ENCODE peak calls at places on chromosomes 4 and X, in five cellular contexts. One of them, this sample, is unnamed.

GRCh38 chr4:1058198-1058996 is 47.0 kb downstream of the FGFRL1 start:
- DNase-seq in body of pancreas: no peak
- DNase-seq in transverse colon: peak
- DNase-seq in ovary: peak
- DNase-seq in K562: no peak
- DNase-seq in this sample: no peak

GRCh38 chr4:145420595-145421214 is 60.9 kb upstream of the SMAD1 start:
- DNase-seq in body of pancreas: no peak
- DNase-seq in transverse colon: no peak
- DNase-seq in ovary: no peak
- DNase-seq in K562: no peak
- DNase-seq in this sample: no peak

GRCh38 chr4:91319869-91320268 is 983.9 kb upstream of the GRID2 start:
- DNase-seq in body of pancreas: no peak
- DNase-seq in transverse colon: no peak
- DNase-seq in ovary: no peak
- DNase-seq in K562: no peak
- DNase-seq in this sample: no peak

GRCh38 chr4:153205757-153206156 is 1.5 kb downstream of the TRIM2 start:
- DNase-seq in body of pancreas: peak
- DNase-seq in transverse colon: peak
- DNase-seq in ovary: no peak
- DNase-seq in K562: no peak
- DNase-seq in this sample: no peak

GRCh38 chr4:17018013-17018412 is 119.6 kb upstream of the LDB2 start:
- DNase-seq in body of pancreas: no peak
- DNase-seq in transverse colon: no peak
- DNase-seq in ovary: no peak
- DNase-seq in K562: no peak
- DNase-seq in this sample: no peak

GRCh38 chrX:9558615-9559014 is 93.8 kb downstream of the TBL1X start:
- DNase-seq in body of pancreas: no peak
- DNase-seq in transverse colon: no peak
- DNase-seq in ovary: no peak
- DNase-seq in K562: no peak
- DNase-seq in this sample: no peak

GRCh38 chrX:819684-820083 is 189.1 kb downstream of the SHOX start:
- DNase-seq in body of pancreas: no peak
- DNase-seq in transverse colon: no peak
- DNase-seq in ovary: no peak
- DNase-seq in K562: no peak
- DNase-seq in this sample: no peak

GRCh38 chrX:100625985-100626491 is 10.6 kb downstream of the TSPAN6 start:
- DNase-seq in body of pancreas: no peak
- DNase-seq in transverse colon: no peak
- DNase-seq in ovary: no peak
- DNase-seq in K562: no peak
- DNase-seq in this sample: no peak

GRCh38 chrX:102714994-102715393 is 2.7 kb downstream of the GPRASP2 start:
- DNase-seq in body of pancreas: no peak
- DNase-seq in transverse colon: no peak
- DNase-seq in ovary: no peak
- DNase-seq in K562: no peak
- DNase-seq in this sample: no peak

GRCh38 chrX:50747471-50747900 is 66.5 kb downstream of the SHROOM4 start:
- DNase-seq in body of pancreas: peak
- DNase-seq in transverse colon: no peak
- DNase-seq in ovary: no peak
- DNase-seq in K562: peak
- DNase-seq in this sample: no peak

GRCh38 chr4:156764145-156764544 is 207.5 kb downstream of the PDGFC start:
- DNase-seq in body of pancreas: no peak
- DNase-seq in transverse colon: no peak
- DNase-seq in ovary: no peak
- DNase-seq in K562: no peak
- DNase-seq in this sample: no peak

GRCh38 chrX:154401045-154401799 is 3.0 kb downstream of the RPL10 start:
- DNase-seq in body of pancreas: no peak
- DNase-seq in transverse colon: no peak
- DNase-seq in ovary: no peak
- DNase-seq in K562: no peak
- DNase-seq in this sample: no peak

GRCh38 chr4:183099537-183100297 is 660 bp downstream of the WWC2 start:
- DNase-seq in body of pancreas: peak
- DNase-seq in transverse colon: no peak
- DNase-seq in ovary: peak
- DNase-seq in K562: peak
- DNase-seq in this sample: no peak

GRCh38 chr4:106628616-106629606 is 260.3 kb upstream of the GIMD1 start:
- DNase-seq in body of pancreas: no peak
- DNase-seq in transverse colon: no peak
- DNase-seq in ovary: no peak
- DNase-seq in K562: no peak
- DNase-seq in this sample: no peak

GRCh38 chr4:170202721-170203120 is 113.0 kb upstream of the AADAT start:
- DNase-seq in body of pancreas: no peak
- DNase-seq in transverse colon: no peak
- DNase-seq in ovary: no peak
- DNase-seq in K562: no peak
- DNase-seq in this sample: no peak

GRCh38 chrX:46404774-46405173 is 140.4 kb downstream of the ZNF674 start:
- DNase-seq in body of pancreas: no peak
- DNase-seq in transverse colon: no peak
- DNase-seq in ovary: no peak
- DNase-seq in K562: no peak
- DNase-seq in this sample: no peak

GRCh38 chrX:31527455-31528126 is 455.8 kb upstream of the FTHL17 start:
- DNase-seq in body of pancreas: no peak
- DNase-seq in transverse colon: no peak
- DNase-seq in ovary: no peak
- DNase-seq in K562: no peak
- DNase-seq in this sample: no peak

GRCh38 chr4:96585304-96585703 is 745.4 kb downstream of the PDHA2 start:
- DNase-seq in body of pancreas: no peak
- DNase-seq in transverse colon: no peak
- DNase-seq in ovary: no peak
- DNase-seq in K562: no peak
- DNase-seq in this sample: no peak

GRCh38 chrX:132631579-132632232 is 142.9 kb upstream of the MBNL3 start:
- DNase-seq in body of pancreas: no peak
- DNase-seq in transverse colon: no peak
- DNase-seq in ovary: no peak
- DNase-seq in K562: peak
- DNase-seq in this sample: no peak

GRCh38 chr4:54092800-54093608 is 7.0 kb upstream of the GSX2 start:
- DNase-seq in body of pancreas: no peak
- DNase-seq in transverse colon: no peak
- DNase-seq in ovary: no peak
- DNase-seq in K562: no peak
- DNase-seq in this sample: no peak

GRCh38 chr4:2843909-2844584 is 403 bp downstream of the ADD1 start:
- DNase-seq in body of pancreas: peak
- DNase-seq in transverse colon: peak
- DNase-seq in ovary: peak
- DNase-seq in K562: no peak
- DNase-seq in this sample: no peak

GRCh38 chr4:146520894-146521542 is 722 bp downstream of the SLC10A7 start:
- DNase-seq in body of pancreas: peak
- DNase-seq in transverse colon: peak
- DNase-seq in ovary: no peak
- DNase-seq in K562: peak
- DNase-seq in this sample: no peak

GRCh38 chr4:146521543-146522097 is at the start of gene SLC10A7:
- DNase-seq in body of pancreas: peak
- DNase-seq in transverse colon: peak
- DNase-seq in ovary: peak
- DNase-seq in K562: peak
- DNase-seq in this sample: peak

GRCh38 chr4:146522862-146523205 is 1.1 kb upstream of the SLC10A7 start:
- DNase-seq in body of pancreas: no peak
- DNase-seq in transverse colon: no peak
- DNase-seq in ovary: no peak
- DNase-seq in K562: no peak
- DNase-seq in this sample: no peak

GRCh38 chr4:146524663-146525062 is 2.9 kb upstream of the SLC10A7 start:
- DNase-seq in body of pancreas: no peak
- DNase-seq in transverse colon: no peak
- DNase-seq in ovary: no peak
- DNase-seq in K562: no peak
- DNase-seq in this sample: no peak

DNA sequence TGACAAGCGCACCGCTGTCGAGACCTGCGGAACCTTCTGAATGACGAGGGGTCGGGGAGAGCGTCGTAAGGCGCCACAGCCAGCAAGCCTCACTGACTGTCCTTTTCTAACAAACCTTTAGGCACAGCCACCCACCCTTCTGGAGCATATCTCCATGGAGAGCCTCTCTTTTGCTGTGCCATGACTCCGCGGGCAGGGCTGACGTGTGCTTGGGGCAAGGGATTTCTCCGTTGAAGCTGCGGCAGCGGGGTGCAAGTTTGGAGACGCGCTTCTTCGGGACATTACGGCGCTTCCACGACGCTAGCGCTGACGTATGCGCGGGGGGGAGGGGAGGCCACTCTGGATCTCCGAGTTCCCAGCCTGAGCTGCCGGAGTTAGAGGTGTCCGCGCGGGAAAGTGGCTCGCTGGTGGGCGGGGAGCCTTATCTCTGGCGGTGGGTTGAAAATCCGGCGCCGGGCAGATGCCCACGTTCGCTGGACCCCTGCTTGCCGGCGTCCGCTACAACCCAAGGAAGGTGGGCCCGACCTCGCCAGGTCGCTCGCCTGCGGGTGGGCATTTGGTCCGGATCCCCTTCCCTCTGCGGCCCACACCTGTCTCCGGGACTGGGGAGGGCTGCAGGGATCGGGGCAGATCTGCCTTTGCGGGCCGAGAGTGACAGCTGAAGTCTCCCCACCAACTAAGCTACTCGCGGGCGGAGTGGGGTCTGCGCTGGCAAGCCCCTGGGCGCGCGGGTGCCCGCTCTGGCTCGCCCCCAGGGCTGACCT is 540 bp upstream of the SLC10A7 start:
- DNase-seq in body of pancreas: peak
- DNase-seq in transverse colon: peak
- DNase-seq in ovary: peak
- DNase-seq in K562: peak
- DNase-seq in this sample: peak
- TF ChIP-seq POLR2A in body of pancreas: peak
- TF ChIP-seq POLR2A in transverse colon: peak
- TF ChIP-seq POLR2A in ovary: peak
- TF ChIP-seq POLR2A in K562: peak
- TF ChIP-seq POLR2A in this sample: peak

GRCh38 chrX:19990225-19990518 is 689 bp downstream of the BCLAF3 start:
- DNase-seq in body of pancreas: no peak
- DNase-seq in transverse colon: no peak
- DNase-seq in ovary: no peak
- DNase-seq in K562: no peak
- DNase-seq in this sample: no peak
- H3K4me3 ChIP-seq in body of pancreas: peak
- H3K4me3 ChIP-seq in transverse colon: peak
- H3K4me3 ChIP-seq in ovary: peak
- H3K4me3 ChIP-seq in K562: peak
- H3K4me3 ChIP-seq in this sample: peak

GRCh38 chr4:103199009-103199408 is 866 bp upstream of the CENPE start:
- DNase-seq in body of pancreas: no peak
- DNase-seq in transverse colon: no peak
- DNase-seq in ovary: no peak
- DNase-seq in K562: no peak
- DNase-seq in this sample: no peak

GRCh38 chr4:103201724-103202123 is 3.6 kb upstream of the CENPE start:
- DNase-seq in body of pancreas: no peak
- DNase-seq in transverse colon: no peak
- DNase-seq in ovary: no peak
- DNase-seq in K562: no peak
- DNase-seq in this sample: no peak

GRCh38 chr4:103201254-103201653 is 3.1 kb upstream of the CENPE start:
- DNase-seq in body of pancreas: no peak
- DNase-seq in transverse colon: no peak
- DNase-seq in ovary: no peak
- DNase-seq in K562: no peak
- DNase-seq in this sample: no peak

GRCh38 chr4:103197765-103198110 is 405 bp downstream of the CENPE start:
- DNase-seq in body of pancreas: no peak
- DNase-seq in transverse colon: no peak
- DNase-seq in ovary: no peak
- DNase-seq in K562: no peak
- DNase-seq in this sample: no peak

GRCh38 chr4:103198111-103198765 is at the start of gene CENPE:
- DNase-seq in body of pancreas: peak
- DNase-seq in transverse colon: peak
- DNase-seq in ovary: peak
- DNase-seq in K562: peak
- DNase-seq in this sample: peak
- TF ChIP-seq POLR2A in body of pancreas: no peak
- TF ChIP-seq POLR2A in transverse colon: no peak
- TF ChIP-seq POLR2A in ovary: no peak
- TF ChIP-seq POLR2A in K562: peak
- TF ChIP-seq POLR2A in this sample: no peak

GRCh38 chrX:2388669-2389068 is 112.1 kb downstream of the DHRSX start:
- DNase-seq in body of pancreas: no peak
- DNase-seq in transverse colon: no peak
- DNase-seq in ovary: no peak
- DNase-seq in K562: no peak
- DNase-seq in this sample: no peak

GRCh38 chrX:2395261-2395850 is 105.4 kb downstream of the DHRSX start:
- DNase-seq in body of pancreas: no peak
- DNase-seq in transverse colon: no peak
- DNase-seq in ovary: no peak
- DNase-seq in K562: no peak
- DNase-seq in this sample: no peak

GRCh38 chrX:2389324-2389723 is 111.5 kb downstream of the DHRSX start:
- DNase-seq in body of pancreas: no peak
- DNase-seq in transverse colon: no peak
- DNase-seq in ovary: no peak
- DNase-seq in K562: no peak
- DNase-seq in this sample: no peak

GRCh38 chrX:2390754-2391153 is 110.0 kb downstream of the DHRSX start:
- DNase-seq in body of pancreas: no peak
- DNase-seq in transverse colon: no peak
- DNase-seq in ovary: no peak
- DNase-seq in K562: no peak
- DNase-seq in this sample: no peak

DNA sequence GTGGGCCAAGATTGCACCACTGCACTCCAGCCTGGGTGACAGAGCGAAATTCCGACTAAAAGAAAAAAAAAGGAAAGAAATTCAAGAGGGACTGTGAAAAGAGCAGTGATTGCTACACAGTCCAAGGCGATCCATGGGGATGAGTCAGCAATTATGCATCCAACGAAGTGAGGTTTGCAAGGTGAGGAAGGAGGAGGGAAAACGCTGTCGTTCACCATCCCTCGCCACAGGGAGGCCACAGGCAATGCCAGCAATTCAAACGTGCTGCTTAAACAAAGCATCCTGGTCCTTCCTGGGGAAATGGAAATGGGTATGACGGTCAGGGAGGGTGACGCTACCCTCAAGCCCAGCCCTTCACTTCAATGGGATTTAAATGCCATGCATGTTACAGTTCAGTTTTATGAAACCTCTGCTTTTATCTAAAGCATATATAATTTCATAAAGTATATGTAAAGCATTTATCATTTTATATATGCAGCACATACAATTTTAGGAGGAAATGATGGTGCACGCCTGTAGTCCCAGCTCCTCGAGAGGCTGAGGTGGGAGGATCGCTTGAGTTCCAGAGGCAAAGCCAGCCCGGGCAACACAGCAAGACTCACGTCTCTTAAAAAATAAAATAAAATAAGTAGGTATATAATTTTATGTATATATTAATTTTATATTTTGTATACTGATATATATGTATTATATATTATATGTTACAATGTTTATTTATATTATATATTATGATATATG is 108.7 kb downstream of the DHRSX start:
- DNase-seq in body of pancreas: no peak
- DNase-seq in transverse colon: no peak
- DNase-seq in ovary: no peak
- DNase-seq in K562: no peak
- DNase-seq in this sample: no peak
- H3K4me3 ChIP-seq in body of pancreas: no peak
- H3K4me3 ChIP-seq in transverse colon: no peak
- H3K4me3 ChIP-seq in ovary: no peak
- H3K4me3 ChIP-seq in K562: no peak
- H3K4me3 ChIP-seq in this sample: no peak

This sample was measured in tibial nerve.